ENCODE peak calls at places on chromosomes 7 and 10, in nine cellular contexts. M is amniotic stem cell, D is adipocyte, H is chondrocyte, C is mesenteric fat pad, K is NCI-H1092, Z is ovary, F is colonic mucosa, O is HuH-7.5. Q is an unnamed sample.

GRCh38 chr10:84204122-84204521 is 9.8 kb downstream of the CDHR1 start:
- DNase-seq in O (no peak), K (no peak), C (peak), H (no peak), M (no peak), D (no peak), F (no peak), Z (no peak), Q (no peak)

GRCh38 chr10:47376522-47377220 is 7.4 kb downstream of the ZNF488 start:
- DNase-seq in D (no peak), O (no peak), K (no peak), F (peak), H (no peak), M (no peak), C (peak), Z (no peak), Q (no peak)

GRCh38 chr7:149084407-149084806 is 6.1 kb downstream of the ZNF786 start:
- DNase-seq in H (no peak), O (no peak), M (no peak), C (no peak), D (no peak), Z (no peak), K (no peak), F (no peak), Q (no peak)

GRCh38 chr10:43965918-43966570 is 317.4 kb upstream of the ZNF32 start:
- DNase-seq in Z (no peak), D (no peak), O (no peak), F (no peak), C (peak), M (no peak), K (no peak), H (no peak), Q (no peak)

GRCh38 chr10:132362151-132362611 is 30.2 kb downstream of the LRRC27 start:
- DNase-seq in O (no peak), Z (peak), D (no peak), M (no peak), K (no peak), H (peak), F (no peak), C (no peak), Q (no peak)

GRCh38 chr10:78937800-78938694 is 130.7 kb upstream of the ZMIZ1 start:
- DNase-seq in D (peak), H (no peak), F (no peak), M (no peak), C (no peak), O (peak), K (no peak), Z (no peak), Q (no peak)

GRCh38 chr10:95739046-95739445 is 16.9 kb upstream of the ENTPD1 start:
- DNase-seq in C (no peak), M (no peak), K (no peak), F (no peak), Z (no peak), D (no peak), O (no peak), H (no peak), Q (no peak)

GRCh38 chr7:3453398-3453797 is 152.3 kb downstream of the SDK1 start:
- DNase-seq in D (no peak), K (no peak), H (no peak), M (no peak), C (no peak), O (no peak), Z (no peak), F (no peak), Q (no peak)

GRCh38 chr10:88227342-88228018 is 355.6 kb downstream of the RNLS start:
- DNase-seq in C (no peak), K (no peak), F (peak), O (no peak), H (no peak), Z (no peak), D (peak), M (peak), Q (no peak)